ENCODE peak calls at places on chromosomes 6 and 20, in five cellular contexts. V is NT2/D1, D is HepG2, H is H1, W is GM12878. K is an unnamed sample.

GRCh38 chr6:17987576-17988421 is at the start of gene KIF13A:
- DNase-seq in V (no peak), W (no peak), H (peak; percentile 69), D (peak; percentile 54), K (peak; percentile 77)

GRCh38 chr20:13671500-13672288 is 33.0 kb upstream of the TASP1 start:
- DNase-seq in W (no peak), V (no peak), D (no peak), H (no peak), K (no peak)

GRCh38 chr6:5125152-5126006 is 40.2 kb downstream of the PPP1R3G start:
- DNase-seq in D (peak; percentile 72), V (no peak), H (no peak), W (no peak), K (no peak)

GRCh38 chr6:163725008-163725941 is 310.8 kb downstream of the QKI start:
- DNase-seq in W (no peak), V (no peak), D (no peak), H (no peak), K (no peak)

GRCh38 chr6:34178361-34179105 is 32.6 kb upstream of the GRM4 start:
- DNase-seq in D (no peak), V (no peak), W (no peak), H (no peak), K (no peak)

GRCh38 chr6:166625356-166625755 is 1.7 kb downstream of the RPS6KA2 start:
- DNase-seq in D (no peak), V (no peak), H (no peak), W (no peak), K (no peak)

GRCh38 chr20:60921021-60921622 is 330.9 kb upstream of the CDH4 start:
- DNase-seq in H (no peak), D (peak; percentile 35), W (no peak), V (peak; percentile 47), K (peak; percentile 10)

GRCh38 chr6:119079288-119079809 is 885 bp upstream of the FAM184A start:
- DNase-seq in D (no peak), V (no peak), W (no peak), H (no peak), K (no peak)

GRCh38 chr6:107390685-107391084 is 68.7 kb downstream of the PDSS2 start:
- DNase-seq in W (no peak), H (no peak), D (no peak), V (no peak), K (no peak)

GRCh38 chr6:107386904-107387303 is 72.5 kb downstream of the PDSS2 start:
- DNase-seq in H (no peak), D (no peak), V (no peak), W (no peak), K (no peak)

GRCh38 chr6:107390056-107390455 is 69.3 kb downstream of the PDSS2 start:
- DNase-seq in D (no peak), H (no peak), V (no peak), W (no peak), K (no peak)

GRCh38 chr6:107383705-107384104 is 75.7 kb downstream of the PDSS2 start:
- DNase-seq in H (no peak), V (no peak), W (no peak), D (no peak), K (no peak)

GRCh38 chr6:107386340-107386739 is 73.0 kb downstream of the PDSS2 start:
- DNase-seq in H (no peak), W (no peak), D (no peak), V (no peak), K (no peak)
- TF ChIP-seq SUZ12 in H (no peak), W (no peak), D (no peak), V (no peak), K (no peak)

DNA sequence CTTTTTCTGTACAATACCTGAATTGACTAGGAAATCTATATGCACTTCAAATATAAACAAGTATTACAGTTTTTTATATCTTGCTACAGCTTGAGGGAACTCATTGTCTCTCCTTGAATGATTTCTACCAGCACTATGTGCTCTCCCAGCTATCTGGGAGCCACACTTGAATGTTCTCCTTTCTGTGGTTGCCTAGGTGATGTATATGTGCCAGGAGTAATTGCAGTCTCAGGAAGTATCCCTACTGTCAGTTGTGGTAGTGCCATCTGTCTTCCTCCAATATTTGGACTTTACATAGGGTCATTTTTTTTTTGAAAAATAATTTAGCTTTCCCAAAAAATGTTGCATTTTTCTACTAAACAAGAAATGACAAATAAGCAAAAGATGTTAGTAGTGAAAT is 288.0 kb upstream of the PLCB4 start:
- DNase-seq in D (no peak), W (no peak), H (no peak), V (no peak), K (no peak)
- TF ChIP-seq SUZ12 in D (no peak), W (no peak), H (no peak), V (no peak), K (no peak)

DNA sequence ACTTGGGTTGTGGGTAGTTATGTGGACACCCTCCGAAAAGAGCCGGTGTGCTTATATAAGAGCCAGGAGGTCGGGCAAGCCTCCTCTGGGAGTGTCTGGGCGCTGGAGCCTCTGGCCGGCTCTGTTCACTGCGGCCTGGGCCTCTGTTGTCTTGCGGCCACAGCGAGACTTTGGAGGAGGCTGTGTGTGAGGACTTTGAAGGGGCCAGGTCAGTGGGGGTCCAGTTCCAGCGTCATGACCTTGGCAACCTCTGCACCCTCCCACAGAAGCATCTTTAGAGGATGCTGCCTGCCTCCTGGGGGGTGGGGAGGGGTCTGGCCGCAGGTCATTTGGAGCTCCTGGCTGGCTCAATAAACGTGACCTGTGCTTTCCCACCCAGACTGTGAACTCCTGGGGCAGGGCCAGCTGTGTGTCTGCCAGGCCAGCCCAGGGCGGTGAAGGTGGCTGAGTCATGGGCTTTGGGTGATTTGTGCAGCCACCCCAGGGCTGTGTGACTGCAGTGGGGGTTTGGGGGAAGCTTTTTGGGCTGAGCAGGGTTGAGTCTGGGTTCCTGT is 1.2 kb downstream of the TCEA2 start:
- DNase-seq in D (no peak), V (no peak), W (no peak), H (no peak), K (no peak)
- TF ChIP-seq SUZ12 in D (no peak), V (no peak), W (no peak), H (no peak), K (no peak)

GRCh38 chr20:20005381-20005780 is 11.8 kb upstream of the NAA20 start:
- DNase-seq in D (peak; percentile 51), W (no peak), H (no peak), V (no peak), K (no peak)

GRCh38 chr20:20012517-20012916 is 4.6 kb upstream of the NAA20 start:
- DNase-seq in H (no peak), V (no peak), D (no peak), W (no peak), K (no peak)

GRCh38 chr20:20010639-20011500 is 6.3 kb upstream of the NAA20 start:
- DNase-seq in H (no peak), V (no peak), D (peak; percentile 91), W (no peak), K (peak; percentile 21)

GRCh38 chr20:20014659-20015058 is 2.5 kb upstream of the NAA20 start:
- DNase-seq in H (no peak), V (no peak), D (no peak), W (no peak), K (no peak)

GRCh38 chr20:20009784-20010253 is 7.3 kb upstream of the NAA20 start:
- DNase-seq in D (peak; percentile 52), H (no peak), W (no peak), V (no peak), K (no peak)
- TF ChIP-seq SUZ12 in D (no peak), H (no peak), W (no peak), V (no peak), K (no peak)

GRCh38 chr20:59025511-59025910 is 6.3 kb downstream of the TUBB1 start:
- DNase-seq in W (no peak), V (no peak), H (no peak), D (no peak), K (no peak)

GRCh38 chr20:59026904-59027745 is 5.0 kb downstream of the ATP5F1E start:
- DNase-seq in H (no peak), D (no peak), V (no peak), W (no peak), K (no peak)

GRCh38 chr20:59025086-59025485 is 5.9 kb downstream of the TUBB1 start:
- DNase-seq in W (no peak), H (no peak), D (no peak), V (no peak), K (no peak)

GRCh38 chr20:59028812-59029211 is 3.3 kb downstream of the ATP5F1E start:
- DNase-seq in V (peak; percentile 72), D (no peak), H (no peak), W (no peak), K (no peak)

DNA sequence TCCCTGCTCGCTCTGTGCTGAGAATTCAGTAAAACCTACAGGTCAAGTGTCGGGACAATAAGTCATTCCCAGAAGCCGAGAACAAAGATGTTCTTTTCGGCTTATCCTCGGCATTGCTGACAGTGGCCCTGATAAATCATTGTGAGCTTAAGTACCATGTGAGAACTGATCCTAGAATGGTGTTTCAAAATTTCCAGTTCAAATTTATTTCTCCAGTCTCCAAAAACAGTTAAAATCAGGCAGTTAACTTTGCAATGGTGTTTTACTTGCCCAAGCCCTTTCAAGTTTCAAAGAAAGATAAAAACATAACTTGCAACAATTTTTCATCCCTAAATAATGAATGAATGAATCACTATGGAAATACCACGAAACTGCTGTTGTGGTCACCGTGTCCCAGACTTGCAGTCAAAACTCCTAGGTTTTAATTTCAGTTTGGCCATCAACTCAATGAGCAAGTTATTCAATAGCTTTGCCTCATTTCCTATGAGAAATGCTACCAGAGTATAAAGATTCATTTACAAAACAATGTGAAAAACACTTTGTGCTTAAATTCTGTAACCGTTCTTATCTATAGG is 4.3 kb downstream of the ATP5F1E start:
- DNase-seq in W (no peak), D (no peak), H (no peak), V (no peak), K (no peak)
- TF ChIP-seq SUZ12 in W (no peak), D (no peak), H (no peak), V (no peak), K (no peak)

K was measured in HEK293T.